ENCODE peak calls at places on chromosomes 7 and 10, in five cellular contexts. O, T, J, Q and C are unnamed samples.

GRCh38 chr7:2019693-2020511 is 212.8 kb downstream of the MAD1L1 start:
- DNase-seq in J (peak; percentile 64), O (no peak), Q (no peak), T (no peak), C (no peak)

GRCh38 chr7:158138329-158138597 is 449.4 kb downstream of the PTPRN2 start:
- DNase-seq in T (no peak), O (no peak), Q (no peak), J (peak; percentile 52), C (no peak)

GRCh38 chr7:43602271-43602670 is 19.4 kb downstream of the STK17A start:
- DNase-seq in T (no peak), O (no peak), Q (no peak), J (no peak), C (no peak)

GRCh38 chr7:98251844-98252639 is at the start of gene TECPR1:
- DNase-seq in J (peak; percentile 100), Q (peak; percentile 99), T (peak; percentile 85), O (peak; percentile 97), C (peak; percentile 98)

GRCh38 chr10:123587110-123587509 is 79.0 kb upstream of the GPR26 start:
- DNase-seq in J (no peak), Q (no peak), T (no peak), O (no peak), C (no peak)

GRCh38 chr10:34076443-34076842 is 738.7 kb downstream of the PARD3 start:
- DNase-seq in T (no peak), O (no peak), Q (no peak), J (no peak), C (no peak)

GRCh38 chr10:24931236-24931635 is 21.2 kb downstream of the PRTFDC1 start:
- DNase-seq in J (no peak), Q (no peak), O (no peak), T (no peak), C (no peak)

GRCh38 chr7:134632937-134633540 is 13.6 kb upstream of the BPGM start:
- DNase-seq in O (no peak), J (no peak), Q (peak; percentile 64), T (no peak), C (peak; percentile 62)

GRCh38 chr7:3153118-3153517 is 109.5 kb upstream of the CARD11 start:
- DNase-seq in Q (no peak), J (no peak), T (no peak), O (no peak), C (no peak)

GRCh38 chr10:35584946-35585345 is 20.2 kb upstream of the GJD4 start:
- DNase-seq in Q (no peak), O (no peak), J (no peak), T (no peak), C (no peak)

GRCh38 chr10:104321226-104321625 is 17.0 kb downstream of the ITPRIP start:
- DNase-seq in Q (no peak), T (no peak), O (no peak), J (no peak), C (no peak)

GRCh38 chr7:25720427-25720826 is 431.6 kb upstream of the NFE2L3 start:
- DNase-seq in T (no peak), O (no peak), J (peak; percentile 23), Q (peak; percentile 17), C (peak; percentile 9)

GRCh38 chr7:32774411-32774970 is 117.1 kb downstream of the KBTBD2 start:
- DNase-seq in O (no peak), T (no peak), J (no peak), Q (no peak), C (no peak)

GRCh38 chr7:32879460-32879859 is 12.1 kb downstream of the KBTBD2 start:
- DNase-seq in O (no peak), J (no peak), Q (no peak), T (no peak), C (no peak)

GRCh38 chr10:114168450-114169009 is 5.5 kb downstream of the CCDC186 start:
- DNase-seq in J (no peak), Q (no peak), O (no peak), T (no peak), C (no peak)

GRCh38 chr10:122462533-122463465 is 1.4 kb downstream of the HTRA1 start:
- DNase-seq in Q (no peak), T (no peak), J (peak; percentile 67), O (peak; percentile 39), C (no peak)

GRCh38 chr7:35967366-35968139 is 166.7 kb downstream of the SEPTIN7 start:
- DNase-seq in Q (no peak), J (no peak), T (no peak), O (no peak), C (no peak)

GRCh38 chr7:134547738-134548054 is 1.2 kb upstream of the AKR1B15 start:
- DNase-seq in J (no peak), O (peak; percentile 62), Q (no peak), T (no peak), C (no peak)

GRCh38 chr10:61452229-61452651 is 941 bp downstream of the TMEM26 start:
- DNase-seq in O (peak; percentile 15), J (peak; percentile 45), T (no peak), Q (no peak), C (no peak)